ENCODE peak calls at places on chromosomes 7 and 10, in four cellular contexts. I is K562, R is Panc1, T is HCT116. G is an unnamed sample.
A peak's percentile ranks its signal among the peaks of the same experiment; 100 is the strongest.

GRCh38 chr7:114720725-114721124 is 201.2 kb upstream of the MDFIC start:
- DNase-seq in T (no peak), I (no peak), R (no peak), G (no peak)

GRCh38 chr10:119393845-119394244 is 148.7 kb downstream of the RGS10 start:
- DNase-seq in I (no peak), R (no peak), T (no peak), G (no peak)

GRCh38 chr7:66549466-66549865 is 79.2 kb upstream of the KCTD7 start:
- DNase-seq in I (no peak), T (no peak), R (no peak), G (no peak)

GRCh38 chr7:81584667-81585066 is 185.2 kb downstream of the HGF start:
- DNase-seq in T (no peak), I (no peak), R (no peak), G (no peak)

GRCh38 chr10:92891885-92892705 is 43.8 kb downstream of the EXOC6 start:
- DNase-seq in I (peak; percentile 38), R (peak; percentile 96), T (peak; percentile 96), G (peak; percentile 96)

GRCh38 chr7:132972745-132973144 is 109.1 kb downstream of the CHCHD3 start:
- DNase-seq in I (no peak), R (no peak), T (no peak), G (no peak)

GRCh38 chr10:132879408-132880147 is 62.8 kb downstream of the CFAP46 start:
- DNase-seq in R (no peak), I (no peak), T (no peak), G (no peak)

GRCh38 chr7:37718585-37718984 is 35.0 kb downstream of the GPR141 start:
- DNase-seq in I (no peak), T (no peak), R (no peak), G (no peak)

GRCh38 chr10:17617031-17617911 is at the start of gene HACD1:
- DNase-seq in R (no peak), I (peak; percentile 66), T (peak; percentile 59), G (peak; percentile 73)

GRCh38 chr10:80596391-80597257 is 58.9 kb downstream of the SH2D4B start:
- DNase-seq in I (peak; percentile 75), T (peak; percentile 57), R (peak; percentile 25), G (peak; percentile 42)

GRCh38 chr7:2876031-2876862 is 32.1 kb upstream of the GNA12 start:
- DNase-seq in R (no peak), T (no peak), I (no peak), G (no peak)

GRCh38 chr7:256461-256940 is 33.5 kb upstream of the FOXL3 start:
- DNase-seq in T (no peak), R (no peak), I (no peak), G (no peak)

GRCh38 chr7:43313628-43314378 is 201.4 kb downstream of the HECW1 start:
- DNase-seq in I (no peak), T (no peak), R (no peak), G (no peak)

DNA sequence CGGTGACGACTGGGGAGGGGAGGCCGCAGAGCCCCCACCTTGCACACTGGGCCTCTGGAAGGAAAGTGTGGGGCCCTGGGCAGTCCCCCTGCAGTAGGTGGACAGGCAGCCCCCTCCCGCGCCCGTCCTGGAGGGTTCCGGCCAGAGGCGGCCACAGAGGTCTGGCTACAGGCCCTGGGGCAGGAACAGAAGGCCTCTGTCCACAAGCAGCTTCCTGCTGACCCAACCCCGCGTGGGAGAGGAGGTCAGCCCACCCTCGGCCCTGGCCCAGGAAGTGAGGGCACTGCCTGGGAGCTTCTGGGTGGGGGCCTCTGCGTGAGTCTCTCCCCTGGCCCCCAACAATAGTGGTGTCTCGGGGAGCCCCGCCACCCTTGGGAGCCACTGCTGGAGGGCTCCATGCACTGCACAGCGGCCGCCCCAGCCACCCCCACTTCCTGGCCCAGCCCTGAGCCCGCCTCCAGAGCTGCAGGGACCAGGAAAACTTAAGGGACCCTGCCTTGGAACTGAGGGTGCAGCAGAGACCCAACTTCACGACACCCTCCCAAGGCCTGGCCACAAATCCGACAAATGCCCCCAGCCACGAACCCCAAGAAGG is 4.7 kb downstream of the MICALL2 start:
- DNase-seq in T (no peak), I (no peak), R (no peak), G (no peak)
- TF ChIP-seq TCF7L2 in T (no peak), I (no peak), R (no peak), G (no peak)

DNA sequence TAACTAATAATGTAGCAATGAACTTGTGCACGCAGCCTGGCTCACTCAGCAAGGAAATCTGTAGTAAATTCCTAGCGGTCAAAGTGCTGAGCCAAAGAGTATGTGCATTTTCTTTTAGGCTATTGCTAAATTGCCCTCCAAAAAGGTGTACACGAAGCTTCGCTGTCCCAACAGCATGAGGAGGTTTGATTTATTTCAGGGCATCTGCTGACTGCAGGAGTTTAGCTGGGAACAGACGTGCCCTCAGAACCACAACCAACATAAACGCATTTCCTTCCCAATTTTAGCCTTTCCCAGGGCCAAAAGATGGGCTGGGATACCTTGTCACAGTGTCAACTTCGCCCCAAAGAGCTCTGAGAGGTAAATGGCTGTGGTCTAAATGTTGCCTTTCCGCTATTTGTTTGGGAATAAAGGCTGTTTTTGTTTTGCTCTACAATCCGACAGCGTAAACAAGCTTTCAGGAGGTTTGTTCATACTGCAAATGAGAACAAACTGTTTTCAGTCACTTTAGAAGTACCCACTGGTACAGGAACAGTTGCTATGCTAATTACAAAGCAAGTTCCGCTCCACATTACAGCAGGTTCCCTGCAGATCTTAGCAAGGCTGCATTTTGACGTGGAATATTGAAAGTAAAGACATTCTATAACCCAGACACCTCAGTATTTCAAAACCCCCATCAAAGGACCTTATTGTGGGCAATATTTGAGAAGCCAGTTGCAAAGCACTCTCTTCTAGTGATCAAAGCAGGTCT is 16.7 kb downstream of the VSIR start:
- DNase-seq in R (no peak), T (no peak), I (no peak), G (no peak)
- TF ChIP-seq TCF7L2 in R (no peak), T (no peak), I (no peak), G (no peak)

GRCh38 chr7:73612598-73613269 is 11.6 kb downstream of the MLXIPL start:
- DNase-seq in T (no peak), R (no peak), I (peak; percentile 87), G (peak; percentile 99)
- TF ChIP-seq TCF7L2 in T (no peak), R (no peak), I (no peak), G (no peak)

GRCh38 chr10:6362879-6363278 is 160.1 kb downstream of the PFKFB3 start:
- DNase-seq in T (no peak), I (no peak), R (no peak), G (no peak)

GRCh38 chr10:6361869-6362268 is 159.1 kb downstream of the PFKFB3 start:
- DNase-seq in T (no peak), R (no peak), I (no peak), G (no peak)

GRCh38 chr10:6364893-6365292 is 162.2 kb downstream of the PFKFB3 start:
- DNase-seq in I (no peak), R (no peak), T (no peak), G (no peak)

GRCh38 chr10:6364283-6364682 is 161.6 kb downstream of the PFKFB3 start:
- DNase-seq in T (no peak), I (no peak), R (no peak), G (no peak)

DNA sequence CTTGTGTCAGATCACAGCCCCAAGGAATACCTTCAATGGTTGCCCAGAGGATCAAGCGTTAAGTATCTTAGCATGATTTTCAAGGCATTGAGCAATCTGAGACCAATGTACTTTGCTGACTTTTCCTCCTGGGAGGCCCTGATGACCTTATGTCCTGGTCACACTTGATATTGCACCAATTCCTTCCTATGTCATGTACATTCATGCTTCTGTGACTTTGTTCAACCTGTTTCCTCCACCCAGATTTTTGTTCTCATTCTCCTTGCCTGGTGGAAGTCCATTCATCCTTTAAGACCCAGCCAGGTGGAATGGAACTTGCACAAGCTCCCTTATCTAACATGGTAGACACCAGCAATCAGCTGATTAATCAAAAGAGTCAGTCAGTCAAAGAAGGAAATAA is 160.8 kb downstream of the PFKFB3 start:
- DNase-seq in I (no peak), R (no peak), T (no peak), G (no peak)
- TF ChIP-seq TCF7L2 in I (no peak), R (no peak), T (no peak), G (no peak)

GRCh38 chr7:151592330-151592729 is 72.6 kb upstream of the RHEB start:
- DNase-seq in I (no peak), T (no peak), R (no peak), G (no peak)
- TF ChIP-seq TCF7L2 in I (no peak), T (no peak), R (no peak), G (no peak)

GRCh38 chr7:21497072-21497471 is 45.8 kb upstream of the DNAH11 start:
- DNase-seq in R (no peak), I (no peak), T (peak; percentile 16), G (no peak)
- TF ChIP-seq TCF7L2 in R (no peak), I (no peak), T (no peak), G (no peak)